ENCODE peak calls at places on chromosomes 12 and 14, in four cellular contexts. M is HepG2, U is GM12878, L is H1. Y is an unnamed sample.
A peak's percentile ranks its signal among the peaks of the same experiment; 100 is the strongest.

GRCh38 chr12:59322473-59322872 is 273.4 kb upstream of the SLC16A7 start:
- DNase-seq in M (no peak), U (no peak), L (no peak), Y (no peak)

GRCh38 chr12:76623929-76624328 is 64.4 kb upstream of the OSBPL8 start:
- DNase-seq in M (no peak), U (no peak), L (no peak), Y (no peak)

GRCh38 chr12:14554281-14555008 is 13.2 kb downstream of the PLBD1 start:
- DNase-seq in M (no peak), U (no peak), L (no peak), Y (peak; percentile 14)

GRCh38 chr12:117350140-117350539 is 11.3 kb downstream of the NOS1 start:
- DNase-seq in M (no peak), U (no peak), L (no peak), Y (no peak)

GRCh38 chr12:92814584-92814983 is 111.8 kb downstream of the PLEKHG7 start:
- DNase-seq in M (no peak), U (no peak), L (no peak), Y (no peak)

GRCh38 chr14:35196571-35196970 is 74.2 kb downstream of the PRORP start:
- DNase-seq in M (no peak), U (no peak), L (no peak), Y (no peak)

GRCh38 chr12:102067574-102068258 is 5.9 kb upstream of the WASHC3 start:
- DNase-seq in M (no peak), U (no peak), L (no peak), Y (no peak)

GRCh38 chr12:49809369-49810158 is 18.6 kb downstream of the NCKAP5L start:
- DNase-seq in M (no peak), U (no peak), L (no peak), Y (no peak)

GRCh38 chr12:41174602-41175001 is 13.5 kb upstream of the PDZRN4 start:
- DNase-seq in M (no peak), U (no peak), L (no peak), Y (no peak)

GRCh38 chr12:29562167-29562776 is 64.8 kb upstream of the OVCH1 start:
- DNase-seq in M (no peak), U (no peak), L (no peak), Y (no peak)

GRCh38 chr14:102508774-102509743 is 517 bp downstream of the ANKRD9 start:
- DNase-seq in M (no peak), U (no peak), L (no peak), Y (peak; percentile 61)

GRCh38 chr12:53327435-53328042 is 6.1 kb upstream of the AAAS start:
- DNase-seq in M (no peak), U (no peak), L (no peak), Y (peak; percentile 42)

GRCh38 chr14:54637829-54638446 is 71.0 kb downstream of the SAMD4A start:
- DNase-seq in M (no peak), U (no peak), L (no peak), Y (no peak)

GRCh38 chr12:65602579-65603295 is 221.5 kb upstream of the HMGA2 start:
- DNase-seq in M (peak; percentile 62), U (no peak), L (peak; percentile 39), Y (peak; percentile 67)

GRCh38 chr12:85713368-85713767 is 122.8 kb downstream of the RASSF9 start:
- DNase-seq in M (no peak), U (no peak), L (no peak), Y (no peak)

GRCh38 chr12:1353451-1353850 is 240.9 kb downstream of the FBXL14 start:
- DNase-seq in M (no peak), U (no peak), L (no peak), Y (no peak)

GRCh38 chr12:1357171-1357570 is 237.2 kb downstream of the FBXL14 start:
- DNase-seq in M (no peak), U (no peak), L (no peak), Y (no peak)

GRCh38 chr12:1356285-1356684 is 238.1 kb downstream of the FBXL14 start:
- DNase-seq in M (no peak), U (no peak), L (no peak), Y (no peak)

GRCh38 chr12:1357711-1358110 is 236.7 kb downstream of the FBXL14 start:
- DNase-seq in M (no peak), U (no peak), L (no peak), Y (no peak)

DNA sequence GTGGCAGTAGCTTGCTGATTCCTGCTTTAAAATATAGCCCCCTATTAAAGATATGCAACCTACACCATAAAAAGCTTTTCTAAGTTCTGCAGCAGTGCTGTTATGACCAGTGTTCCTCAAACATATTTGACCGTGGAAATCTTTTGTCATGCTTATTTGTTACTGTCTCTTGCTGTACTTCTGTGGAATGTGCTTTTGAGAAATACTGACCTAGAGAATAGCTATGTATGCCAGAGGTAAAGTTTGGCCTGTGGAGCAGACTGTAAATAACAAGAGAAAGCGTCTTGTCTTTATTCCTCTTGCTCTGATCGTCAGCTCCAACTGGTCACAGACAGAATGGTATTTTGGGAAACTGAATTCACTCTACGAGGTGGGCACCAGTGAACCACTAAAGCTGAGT is 239.0 kb downstream of the FBXL14 start:
- DNase-seq in M (no peak), U (no peak), L (no peak), Y (no peak)
- TF ChIP-seq YY1 in M (no peak), U (no peak), L (no peak), Y (no peak)

GRCh38 chr14:56349942-56350341 is 229.7 kb upstream of the TMEM260 start:
- DNase-seq in M (no peak), U (no peak), L (no peak), Y (no peak)

GRCh38 chr14:56357478-56357877 is 222.1 kb upstream of the TMEM260 start:
- DNase-seq in M (no peak), U (no peak), L (no peak), Y (no peak)

DNA sequence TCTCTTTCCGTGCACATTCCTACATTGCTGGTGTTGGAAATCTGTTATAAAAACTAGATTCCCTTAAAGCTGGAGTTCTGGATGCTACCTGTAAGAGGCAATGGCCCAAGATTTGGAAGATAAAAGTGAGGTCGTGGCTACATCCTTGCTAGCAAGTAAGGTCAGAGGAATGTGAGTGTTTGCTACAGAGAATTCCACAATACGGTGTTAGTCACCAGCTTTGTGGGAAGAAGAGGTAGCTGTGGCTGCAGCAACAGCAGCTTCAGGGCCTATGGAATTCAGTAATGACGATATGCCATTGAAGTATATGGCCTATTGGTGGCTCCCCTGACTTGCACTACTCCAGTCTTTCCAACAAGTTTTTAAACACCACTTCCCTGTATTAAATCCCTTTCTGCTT is 227.7 kb upstream of the TMEM260 start:
- DNase-seq in M (no peak), U (no peak), L (no peak), Y (no peak)
- TF ChIP-seq CBX5 in M (no peak), U (no peak), L (no peak), Y (no peak)

DNA sequence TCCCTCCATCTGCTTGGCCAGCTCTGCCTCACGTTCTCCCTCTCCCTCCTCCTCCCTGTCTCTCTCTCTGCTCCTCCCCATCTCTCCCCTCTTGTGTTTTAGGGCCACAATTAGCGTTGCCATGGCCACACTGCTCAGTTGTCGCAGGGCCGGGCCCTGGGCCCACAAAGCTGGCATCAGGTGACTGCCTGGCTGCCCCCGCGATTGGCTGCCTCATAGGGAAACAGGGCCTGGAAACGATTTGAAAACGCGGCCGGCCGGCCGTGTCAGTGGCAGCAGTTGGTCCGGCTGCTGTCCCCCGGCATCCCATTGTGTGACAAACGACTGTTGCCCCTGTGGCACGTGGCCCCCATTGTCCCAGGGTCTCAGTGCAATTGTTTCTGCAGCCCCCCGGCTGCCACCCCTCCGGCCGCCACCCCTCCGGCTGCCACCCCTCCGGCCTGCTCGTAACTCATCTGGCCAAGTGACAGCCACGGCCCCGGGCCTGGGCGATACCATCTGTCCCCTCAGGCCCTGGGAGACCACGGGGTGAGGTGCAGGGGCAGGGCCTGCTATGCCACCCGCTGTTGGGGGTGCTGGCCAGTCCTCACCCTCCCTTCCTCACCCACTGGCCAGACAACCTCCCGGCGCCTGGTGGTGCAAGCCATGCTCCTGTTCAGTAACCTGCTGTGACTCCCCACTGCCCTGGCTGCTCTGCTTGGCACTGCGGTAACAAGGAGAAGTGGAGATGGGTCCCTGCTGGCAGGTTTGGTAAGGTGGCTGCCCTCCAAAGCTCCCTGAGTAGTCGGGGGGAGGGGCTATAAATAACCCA is 17.3 kb downstream of the FOXN4 start:
- DNase-seq in M (no peak), U (no peak), L (peak; percentile 56), Y (no peak)
- TF ChIP-seq YY1 in M (no peak), U (no peak), L (peak; percentile 25), Y (no peak)

DNA sequence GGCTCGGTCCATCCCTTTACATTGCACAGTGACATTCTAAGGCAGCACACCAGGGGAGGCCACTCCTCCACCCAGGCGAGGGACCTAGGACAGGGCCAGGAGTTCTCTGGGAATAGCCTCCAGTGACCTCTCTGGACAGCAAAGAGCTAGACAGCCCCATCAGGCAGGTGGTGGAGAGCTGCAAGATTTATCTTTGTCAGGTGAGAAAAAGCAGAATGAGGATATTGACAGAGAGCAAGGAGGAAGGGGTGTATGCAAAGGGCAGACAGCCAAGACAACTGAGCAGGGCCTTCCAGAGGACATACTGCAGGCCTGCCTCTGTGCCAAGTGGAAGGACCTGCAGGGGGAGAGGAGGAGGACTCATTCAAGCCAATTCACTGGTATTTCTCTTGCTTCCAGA is 112.4 kb upstream of the MAX start:
- DNase-seq in M (no peak), U (no peak), L (no peak), Y (no peak)
- TF ChIP-seq CBX5 in M (no peak), U (no peak), L (no peak), Y (no peak)

GRCh38 chr12:94286580-94287244 is 138.3 kb downstream of the PLXNC1 start:
- DNase-seq in M (no peak), U (no peak), L (no peak), Y (no peak)

GRCh38 chr12:94287245-94287628 is 138.9 kb downstream of the PLXNC1 start:
- DNase-seq in M (no peak), U (no peak), L (no peak), Y (no peak)

GRCh38 chr12:94290353-94290752 is 142.0 kb downstream of the PLXNC1 start:
- DNase-seq in M (no peak), U (no peak), L (no peak), Y (peak; percentile 40)

GRCh38 chr12:94285954-94286579 is 137.7 kb downstream of the PLXNC1 start:
- DNase-seq in M (no peak), U (no peak), L (no peak), Y (peak; percentile 21)

GRCh38 chr12:94289551-94290312 is 141.4 kb downstream of the PLXNC1 start:
- DNase-seq in M (no peak), U (no peak), L (no peak), Y (peak; percentile 35)
- TF ChIP-seq YY1 in M (no peak), U (no peak), L (no peak), Y (no peak)

DNA sequence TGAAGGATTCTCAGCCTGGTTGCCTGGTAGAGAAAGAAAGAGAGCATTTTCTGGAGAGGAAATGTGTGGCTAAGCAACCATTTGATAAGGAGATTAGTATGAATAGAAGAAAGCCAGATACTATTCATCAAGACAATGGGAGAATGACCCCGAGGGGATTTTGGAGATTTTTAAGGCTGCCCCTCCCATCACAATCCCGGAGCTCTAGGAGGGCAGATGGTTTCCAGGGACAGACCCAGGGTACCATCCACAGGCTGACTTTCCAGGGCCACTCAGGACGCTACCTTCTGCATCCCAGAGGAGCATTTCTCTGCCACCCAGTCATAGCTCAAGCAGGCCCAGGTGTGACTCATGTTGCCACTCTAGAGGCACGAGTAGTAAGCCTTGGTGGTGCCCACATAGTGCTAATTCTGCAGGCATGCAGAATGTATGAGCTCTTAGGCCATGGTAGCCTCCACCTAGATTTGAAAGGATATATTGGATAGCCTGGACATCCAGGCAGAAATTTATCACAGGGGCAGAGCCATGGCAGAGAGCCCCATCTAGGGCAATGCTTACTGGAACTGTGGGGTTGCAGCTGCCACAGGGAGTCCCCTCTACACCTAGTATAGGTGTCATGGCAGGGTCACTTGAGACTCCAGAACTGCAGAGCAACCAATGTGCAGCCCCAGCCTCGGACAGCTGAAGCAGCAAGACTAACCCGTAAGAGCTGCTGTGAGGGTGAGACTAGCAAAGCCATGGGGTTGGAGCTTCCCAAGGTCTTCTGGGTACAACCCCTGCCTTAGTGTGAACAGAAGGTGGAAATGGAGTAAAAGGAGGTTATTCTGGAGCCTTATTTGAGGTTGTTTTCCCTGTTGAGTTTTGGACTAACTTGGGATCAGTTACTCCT is 366.0 kb downstream of the ZFP36L1 start:
- DNase-seq in M (no peak), U (no peak), L (no peak), Y (no peak)
- TF ChIP-seq CBX5 in M (no peak), U (no peak), L (no peak), Y (no peak)

Y was measured in K562.